ENCODE peak calls at places on chromosome 2, in nine cellular contexts. V, Q, N, C, A, Y, W, P and D are unnamed samples.

GRCh38 chr2:58133395-58133794 is 86.8 kb downstream of the VRK2 start:
- DNase-seq in P (no peak), A (no peak), Y (no peak), Q (no peak), W (no peak), N (no peak), V (no peak), C (no peak), D (no peak)

GRCh38 chr2:207201416-207201815 is 35.7 kb upstream of the KLF7 start:
- DNase-seq in Q (no peak), V (no peak), C (no peak), P (no peak), A (no peak), W (no peak), N (no peak), Y (no peak), D (no peak)

GRCh38 chr2:112891333-112891950 is 19.5 kb upstream of the IL37 start:
- DNase-seq in P (no peak), V (no peak), Q (no peak), W (no peak), A (peak; percentile 12), C (peak; percentile 31), Y (no peak), N (peak; percentile 88), D (no peak)

GRCh38 chr2:216681683-216682082 is 13.7 kb downstream of the IGFBP5 start:
- DNase-seq in A (no peak), C (no peak), P (no peak), N (no peak), Y (no peak), Q (no peak), V (no peak), W (no peak), D (no peak)

GRCh38 chr2:158121252-158121651 is 19.6 kb downstream of the UPP2 start:
- DNase-seq in A (no peak), Q (no peak), Y (no peak), W (no peak), N (no peak), C (no peak), P (no peak), V (no peak), D (no peak)

GRCh38 chr2:175464311-175464670 is 282.8 kb upstream of the ATP5MC3 start:
- DNase-seq in C (no peak), N (no peak), A (no peak), V (no peak), P (no peak), W (no peak), Y (no peak), Q (no peak), D (no peak)

GRCh38 chr2:9378433-9379371 is 44.6 kb downstream of the ITGB1BP1 start:
- DNase-seq in Q (peak; percentile 92), N (no peak), P (no peak), W (peak; percentile 17), Y (peak; percentile 46), A (no peak), V (no peak), C (peak; percentile 84), D (peak; percentile 59)

GRCh38 chr2:12515871-12516270 is 200.9 kb upstream of the TRIB2 start:
- DNase-seq in W (no peak), Q (no peak), C (no peak), P (no peak), Y (no peak), V (no peak), N (no peak), A (no peak), D (no peak)